ENCODE peak calls at places on chromosomes 13 and 19, in four cellular contexts. J is WTC11, V is HepG2, E is K562. U is an unnamed sample.

GRCh38 chr19:55642153-55643002 is 1.1 kb upstream of the ZNF581 start:
- DNase-seq in J (peak), V (no peak), E (peak), U (no peak)

GRCh38 chr19:10416380-10417257 is 3.7 kb upstream of the PDE4A start:
- DNase-seq in J (peak), V (peak), E (peak), U (peak)

GRCh38 chr19:50500060-50500752 is 10.8 kb downstream of the JOSD2 start:
- DNase-seq in J (peak), V (no peak), E (peak), U (no peak)

GRCh38 chr19:35266904-35267817 is 1.6 kb upstream of the USF2 start:
- DNase-seq in J (peak), V (no peak), E (peak), U (no peak)

GRCh38 chr13:48600374-48601364 is 53.1 kb upstream of the CYSLTR2 start:
- DNase-seq in J (no peak), V (peak), E (no peak), U (no peak)

GRCh38 chr13:75481176-75482069 is 546 bp downstream of the TBC1D4 start:
- DNase-seq in J (peak), V (no peak), E (peak), U (peak)

GRCh38 chr13:76980075-76980718 is 11.7 kb upstream of the CLN5 start:
- DNase-seq in J (peak), V (peak), E (peak), U (peak)

GRCh38 chr13:42388326-42388725 is 116.4 kb downstream of the AKAP11 start:
- DNase-seq in J (no peak), V (no peak), E (no peak), U (no peak)

GRCh38 chr19:16330368-16330801 is 5.8 kb downstream of the KLF2 start:
- DNase-seq in J (no peak), V (peak), E (peak), U (no peak)

GRCh38 chr19:33334271-33334670 is 31.9 kb upstream of the CEBPA start:
- DNase-seq in J (no peak), V (no peak), E (no peak), U (no peak)

GRCh38 chr13:81382236-81382635 is 1041.3 kb upstream of the SPRY2 start:
- DNase-seq in J (no peak), V (no peak), E (no peak), U (no peak)

GRCh38 chr19:19550454-19550842 is 12.4 kb downstream of the CILP2 start:
- DNase-seq in J (no peak), V (no peak), E (no peak), U (no peak)

GRCh38 chr19:14686411-14686810 is 3.4 kb upstream of the ZNF333 start:
- DNase-seq in J (peak), V (peak), E (peak), U (no peak)
- TF ChIP-seq ELF4 in J (no peak), V (no peak), E (no peak), U (no peak)

GRCh38 chr19:58499021-58499927 is 12.5 kb downstream of the SLC27A5 start:
- DNase-seq in J (peak), V (peak), E (peak), U (peak)
- TF ChIP-seq ELF4 in J (no peak), V (no peak), E (peak), U (no peak)

DNA sequence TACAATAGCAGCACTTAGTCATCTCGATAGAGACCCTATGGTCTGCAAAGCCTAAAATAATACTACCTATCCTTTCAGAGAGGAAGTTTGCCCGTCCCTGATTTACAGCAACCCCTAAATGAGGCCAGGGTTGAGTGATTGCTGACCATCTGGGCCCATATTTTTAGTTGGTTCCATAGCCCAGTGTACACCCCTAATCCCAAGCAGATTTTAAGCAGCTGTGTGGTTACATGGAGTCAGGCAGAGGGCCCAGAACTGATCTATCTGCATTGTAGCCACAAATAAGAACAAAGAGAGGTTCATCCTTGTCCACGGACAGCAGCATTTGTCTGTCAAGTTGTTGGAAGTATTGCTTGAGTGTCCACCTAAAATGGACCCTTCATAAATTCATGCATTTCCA is 148.2 kb downstream of the DCT start:
- DNase-seq in J (no peak), V (no peak), E (no peak), U (no peak)
- TF ChIP-seq ELF4 in J (no peak), V (no peak), E (no peak), U (no peak)

GRCh38 chr13:72195044-72195704 is 328.2 kb upstream of the DACH1 start:
- DNase-seq in J (no peak), V (no peak), E (no peak), U (no peak)

GRCh38 chr13:72198042-72198441 is 331.0 kb upstream of the DACH1 start:
- DNase-seq in J (no peak), V (no peak), E (no peak), U (no peak)

GRCh38 chr13:72201726-72202125 is 334.7 kb upstream of the DACH1 start:
- DNase-seq in J (no peak), V (no peak), E (no peak), U (no peak)

GRCh38 chr13:72199640-72200039 is 332.6 kb upstream of the DACH1 start:
- DNase-seq in J (no peak), V (no peak), E (no peak), U (no peak)

DNA sequence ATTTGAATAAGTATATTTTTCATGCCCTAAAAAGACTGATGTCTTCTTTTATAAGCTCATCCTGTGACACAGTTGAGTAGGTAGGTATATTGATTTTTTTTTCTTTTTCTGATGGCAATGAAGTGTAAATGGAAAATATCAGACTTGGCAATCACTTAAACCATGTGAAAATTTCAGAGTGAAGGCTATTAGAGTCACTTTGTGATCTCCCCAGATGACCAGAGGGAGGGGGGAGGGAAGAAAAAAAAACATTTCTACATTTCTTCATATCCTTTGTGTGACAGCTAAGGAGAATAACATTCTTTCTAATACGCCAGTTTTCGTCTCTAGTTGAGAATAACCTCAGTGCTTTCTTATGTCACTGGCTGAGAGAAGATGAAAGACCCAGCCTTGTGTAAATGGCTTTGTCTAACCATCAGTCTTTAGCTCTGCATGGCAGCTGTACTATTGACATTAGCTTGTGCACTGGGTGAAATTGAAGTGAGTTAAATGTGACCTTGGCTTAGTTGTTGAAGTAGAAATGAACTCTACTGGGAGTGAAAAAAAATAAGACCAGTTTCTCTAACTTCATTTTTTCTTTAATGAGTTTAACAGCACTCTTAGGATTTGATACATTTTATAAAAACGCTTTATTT is 332.1 kb upstream of the DACH1 start:
- DNase-seq in J (no peak), V (peak), E (no peak), U (no peak)
- TF ChIP-seq ELF4 in J (no peak), V (no peak), E (no peak), U (no peak)

GRCh38 chr19:1066251-1066747 is 668 bp upstream of the ARHGAP45 start:
- DNase-seq in J (no peak), V (peak), E (peak), U (no peak)

GRCh38 chr19:1063909-1064660 is 2.9 kb upstream of the ARHGAP45 start:
- DNase-seq in J (peak), V (no peak), E (peak), U (no peak)

GRCh38 chr19:1063030-1063908 is 3.7 kb upstream of the ARHGAP45 start:
- DNase-seq in J (peak), V (no peak), E (peak), U (peak)

GRCh38 chr19:1065606-1066109 is 1.3 kb upstream of the ARHGAP45 start:
- DNase-seq in J (no peak), V (no peak), E (no peak), U (no peak)

GRCh38 chr19:1064661-1065605 is 2.0 kb upstream of the ARHGAP45 start:
- DNase-seq in J (peak), V (no peak), E (peak), U (no peak)
- TF ChIP-seq ELF4 in J (no peak), V (no peak), E (no peak), U (no peak)